ENCODE peak calls at places on chromosome X, in four cellular contexts. Q is H1, W is breast epithelium, X is HL-60. A is an unnamed sample.

GRCh38 chrX:10106801-10107200 is 50.0 kb upstream of the CLCN4 start:
- DNase-seq in X (no peak), W (no peak), Q (no peak), A (no peak)

GRCh38 chrX:153307546-153308175 is 13.9 kb downstream of the PNMA6F start:
- DNase-seq in X (peak), W (no peak), Q (no peak), A (no peak)

GRCh38 chrX:69371159-69371558 is 133.0 kb upstream of the NALF2 start:
- DNase-seq in X (no peak), Q (no peak), W (no peak), A (no peak)

GRCh38 chrX:71118032-71118984 is at the start of gene MED12:
- DNase-seq in Q (no peak), W (peak), X (peak), A (peak)

GRCh38 chrX:136209016-136209738 is 42.0 kb downstream of the MAP7D3 start:
- DNase-seq in Q (no peak), W (no peak), X (no peak), A (no peak)

GRCh38 chrX:71545364-71545763 is 12.5 kb downstream of the OGT start:
- DNase-seq in X (no peak), W (no peak), Q (no peak), A (no peak)

GRCh38 chrX:78119521-78120227 is 15.6 kb downstream of the PGK1 start:
- DNase-seq in X (no peak), W (no peak), Q (no peak), A (no peak)

GRCh38 chrX:70613295-70613694 is 168.7 kb downstream of the DLG3 start:
- DNase-seq in W (no peak), X (no peak), Q (no peak), A (no peak)

GRCh38 chrX:19579485-19579884 is 64.2 kb upstream of the MAP3K15 start:
- DNase-seq in W (no peak), X (no peak), Q (no peak), A (no peak)

GRCh38 chrX:23945206-23945605 is 37.4 kb downstream of the CXorf58 start:
- DNase-seq in Q (no peak), W (no peak), X (no peak), A (no peak)

GRCh38 chrX:2351321-2351720 is 149.5 kb downstream of the DHRSX start:
- DNase-seq in Q (no peak), X (no peak), W (no peak), A (no peak)
- TF ChIP-seq POLR2AphosphoS5 in Q (no peak), X (no peak), W (no peak), A (no peak)

GRCh38 chrX:44872319-44872816 is 620 bp upstream of the KDM6A start:
- DNase-seq in Q (no peak), W (peak), X (no peak), A (peak)

GRCh38 chrX:44874481-44875184 is 1.6 kb downstream of the KDM6A start:
- DNase-seq in W (no peak), Q (no peak), X (no peak), A (peak)

GRCh38 chrX:44871114-44871645 is 1.8 kb upstream of the KDM6A start:
- DNase-seq in Q (no peak), X (no peak), W (no peak), A (no peak)

GRCh38 chrX:44873415-44874270 is 655 bp downstream of the KDM6A start:
- DNase-seq in Q (no peak), W (peak), X (no peak), A (peak)

DNA sequence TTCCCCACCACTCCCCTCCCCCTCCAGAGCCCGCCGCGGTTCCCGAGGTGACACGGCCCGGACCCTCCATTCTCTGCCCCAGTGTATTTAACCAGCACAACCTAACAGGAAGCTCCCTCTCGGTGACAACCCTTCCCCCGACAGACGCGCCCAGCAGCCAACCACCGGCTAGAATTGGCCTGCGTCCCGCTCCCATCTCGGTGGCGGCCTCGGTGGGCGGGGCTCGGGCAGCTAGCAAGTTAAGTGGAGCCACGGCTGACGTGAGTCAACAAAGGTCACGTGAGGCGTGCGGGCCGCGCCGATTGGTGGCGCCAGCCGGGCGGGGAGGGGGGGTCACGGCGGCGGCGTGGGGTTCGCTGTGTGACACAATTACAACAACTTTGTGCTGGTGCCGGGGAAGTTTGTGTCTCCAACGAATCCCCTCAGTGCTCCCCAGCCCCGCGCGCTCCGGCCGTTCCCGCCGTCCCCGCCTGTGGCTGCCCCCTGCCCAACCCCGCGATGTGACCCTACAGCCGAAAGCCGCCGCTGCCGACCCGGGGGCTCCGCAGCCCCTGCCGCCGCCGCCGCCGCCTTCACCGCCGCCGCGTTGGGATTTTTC is at the start of gene KDM6A:
- DNase-seq in X (peak), Q (peak), W (peak), A (peak)
- TF ChIP-seq POLR2AphosphoS5 in X (peak), Q (no peak), W (peak), A (peak)

DNA sequence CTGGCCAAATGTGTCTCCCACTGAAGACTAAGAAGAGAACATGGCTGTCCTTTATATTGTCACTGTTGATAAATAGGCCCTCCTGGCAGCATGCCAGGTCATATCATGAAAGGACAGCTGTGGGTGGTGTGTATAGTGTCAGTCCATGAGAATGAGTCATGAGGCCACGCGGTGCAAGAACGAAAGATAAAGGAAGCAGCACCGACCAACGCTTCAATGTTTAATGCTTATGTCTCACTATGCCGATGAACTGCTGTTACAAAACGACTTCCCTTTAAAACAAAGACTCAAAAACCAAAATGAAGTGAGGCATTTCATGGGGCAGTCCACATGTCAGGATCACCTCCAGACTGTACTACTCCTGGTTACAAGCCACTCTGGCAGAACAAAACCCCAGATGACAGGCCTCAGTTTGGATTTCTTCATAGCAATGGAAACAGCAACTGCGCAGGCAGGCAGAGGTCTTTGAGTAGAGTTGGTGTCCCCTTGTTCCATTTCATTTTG is 5.2 kb upstream of the TCEANC start:
- DNase-seq in Q (no peak), W (no peak), X (peak), A (no peak)
- TF ChIP-seq POLR2AphosphoS5 in Q (no peak), W (no peak), X (no peak), A (no peak)

GRCh38 chrX:7378406-7378805 is 230.5 kb upstream of the PUDP start:
- DNase-seq in W (no peak), Q (no peak), X (no peak), A (no peak)

DNA sequence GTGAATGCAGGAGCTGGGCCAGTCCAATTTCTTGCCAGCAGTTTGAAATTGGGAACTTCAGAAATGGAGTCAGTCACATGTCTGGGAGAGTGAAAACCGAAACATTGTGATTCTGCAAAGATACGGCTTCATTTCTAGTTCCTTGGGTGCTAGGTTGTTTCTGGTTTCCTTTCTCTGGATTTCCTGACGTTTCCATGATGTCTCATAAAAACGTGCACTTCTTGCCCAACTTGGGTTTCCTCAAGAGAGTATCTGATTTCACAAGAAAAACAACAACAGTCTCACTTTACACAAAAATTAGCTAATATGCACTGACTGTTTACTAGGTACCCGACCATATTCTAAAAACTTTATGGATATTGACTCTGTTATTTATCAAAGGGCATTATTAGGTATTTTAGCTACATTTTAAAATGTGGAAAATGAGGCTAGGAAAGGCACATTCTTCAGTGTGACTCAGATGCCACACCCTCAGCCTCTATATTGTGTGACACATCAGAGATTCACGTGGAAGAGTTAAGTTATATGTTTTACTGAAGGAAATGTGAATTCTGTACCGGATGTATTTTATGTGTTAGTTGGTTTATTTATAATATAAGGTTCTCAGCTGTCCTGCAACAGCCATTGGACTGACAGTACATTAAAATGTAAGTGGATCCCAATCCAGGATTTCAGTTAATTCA is 225.0 kb upstream of the PUDP start:
- DNase-seq in X (peak), W (no peak), Q (no peak), A (no peak)
- TF ChIP-seq POLR2AphosphoS5 in X (no peak), W (no peak), Q (no peak), A (no peak)